ENCODE peak calls at places on chromosomes 13 and 19, in seven cellular contexts. D is body of pancreas, N is H1, Q is epithelial cell of esophagus, V is AG04450, B is cardiac muscle cell, E is thoracic aorta. F is an unnamed sample.

GRCh38 chr19:4609878-4610511 is 29.3 kb upstream of the TNFAIP8L1 start:
- DNase-seq in Q (no peak), V (no peak), N (peak; percentile 64), D (peak; percentile 59), B (no peak), E (no peak), F (no peak)

GRCh38 chr19:1245884-1246816 is 2.2 kb upstream of the MIDN start:
- DNase-seq in D (peak; percentile 90), B (no peak), Q (no peak), V (no peak), N (no peak), E (no peak), F (peak; percentile 44)

GRCh38 chr19:43983912-43984686 is at the start of gene ZNF155:
- DNase-seq in E (peak; percentile 76), B (peak; percentile 99), N (peak; percentile 78), V (peak; percentile 91), D (peak; percentile 94), Q (peak; percentile 96), F (peak; percentile 96)

GRCh38 chr13:21256351-21256761 is 79.9 kb downstream of the MRPL57 start:
- DNase-seq in Q (no peak), V (no peak), B (no peak), D (no peak), E (no peak), N (no peak), F (no peak)

GRCh38 chr19:36573020-36573947 is at the start of gene ZNF529:
- DNase-seq in B (peak; percentile 92), V (peak; percentile 59), N (peak; percentile 88), D (peak; percentile 86), Q (peak; percentile 92), E (peak; percentile 72), F (peak; percentile 95)

GRCh38 chr13:20475927-20476691 is 49.5 kb downstream of the CRYL1 start:
- DNase-seq in Q (no peak), D (peak; percentile 67), V (no peak), B (no peak), N (no peak), E (no peak), F (no peak)

GRCh38 chr13:19179916-19180315 is 1.7 kb downstream of the TUBA3C start:
- DNase-seq in Q (no peak), E (no peak), V (no peak), N (no peak), B (no peak), D (no peak), F (no peak)

GRCh38 chr19:33186835-33187540 is 7.1 kb upstream of the LRP3 start:
- DNase-seq in V (no peak), N (no peak), Q (no peak), B (no peak), D (no peak), E (no peak), F (no peak)

GRCh38 chr13:22061806-22062391 is 391.0 kb downstream of the FGF9 start:
- DNase-seq in B (no peak), E (no peak), N (no peak), D (no peak), Q (no peak), V (no peak), F (no peak)

GRCh38 chr13:21336609-21337008 is 122.5 kb downstream of the ZDHHC20 start:
- DNase-seq in B (no peak), V (no peak), D (no peak), E (no peak), Q (no peak), N (no peak), F (no peak)

GRCh38 chr13:20033486-20033885 is 75.0 kb downstream of the ZMYM2 start:
- DNase-seq in B (no peak), E (no peak), V (no peak), D (no peak), N (no peak), Q (peak; percentile 21), F (no peak)

DNA sequence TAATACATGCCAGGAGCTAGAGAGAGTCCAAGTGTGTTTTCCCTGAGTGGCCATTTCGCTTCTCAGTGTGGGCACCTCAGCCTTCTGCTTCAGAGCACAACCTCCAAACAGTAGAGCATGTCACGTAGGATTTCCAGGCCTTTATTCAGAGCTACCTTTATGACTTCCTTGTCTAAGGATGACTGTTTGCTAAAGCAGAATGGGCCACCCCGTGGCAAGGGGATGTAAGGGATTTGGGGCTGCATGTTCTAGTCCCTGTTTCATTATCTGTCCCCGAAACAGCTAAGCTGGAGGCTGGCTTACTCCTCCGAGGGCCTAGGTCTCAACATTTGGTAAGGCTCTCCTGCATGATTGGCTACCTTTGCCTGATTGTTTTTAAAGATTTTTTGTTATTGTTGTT is 6.0 kb downstream of the RNASEH2B start:
- DNase-seq in B (no peak), Q (no peak), V (no peak), E (no peak), D (no peak), N (no peak), F (no peak)
- TF ChIP-seq CTCF in B (no peak), Q (no peak), V (no peak), E (no peak), D (no peak), N (no peak), F (no peak)

GRCh38 chr13:48784906-48785555 is 131.3 kb downstream of the CYSLTR2 start:
- DNase-seq in V (no peak), E (no peak), B (no peak), N (no peak), Q (no peak), D (no peak), F (no peak)

GRCh38 chr13:48790199-48790598 is 136.5 kb downstream of the CYSLTR2 start:
- DNase-seq in B (no peak), E (no peak), Q (no peak), N (no peak), V (no peak), D (no peak), F (peak; percentile 31)

GRCh38 chr13:48790996-48791395 is 137.3 kb downstream of the CYSLTR2 start:
- DNase-seq in Q (no peak), E (no peak), B (no peak), N (no peak), V (no peak), D (no peak), F (no peak)
- H3K4me3 ChIP-seq in Q (no peak overlapping the region), E (no peak overlapping the region), B (no peak overlapping the region), N (no peak overlapping the region), V (no peak overlapping the region), D (no peak overlapping the region), F (no peak overlapping the region)

GRCh38 chr19:58570770-58571574 is 2.2 kb downstream of the MZF1 start:
- DNase-seq in N (no peak), V (no peak), E (no peak), D (peak; percentile 14), Q (no peak), B (no peak), F (no peak)

GRCh38 chr19:58571575-58571947 is 1.6 kb downstream of the MZF1 start:
- DNase-seq in D (no peak), E (no peak), N (no peak), B (no peak), V (no peak), Q (no peak), F (no peak)

GRCh38 chr19:58572026-58572817 is 913 bp downstream of the MZF1 start:
- DNase-seq in V (no peak), N (no peak), E (no peak), B (no peak), D (no peak), Q (no peak), F (no peak)

GRCh38 chr19:58573658-58574164 is 576 bp upstream of the MZF1 start:
- DNase-seq in V (no peak), B (no peak), Q (no peak), N (no peak), E (no peak), D (no peak), F (no peak)

DNA sequence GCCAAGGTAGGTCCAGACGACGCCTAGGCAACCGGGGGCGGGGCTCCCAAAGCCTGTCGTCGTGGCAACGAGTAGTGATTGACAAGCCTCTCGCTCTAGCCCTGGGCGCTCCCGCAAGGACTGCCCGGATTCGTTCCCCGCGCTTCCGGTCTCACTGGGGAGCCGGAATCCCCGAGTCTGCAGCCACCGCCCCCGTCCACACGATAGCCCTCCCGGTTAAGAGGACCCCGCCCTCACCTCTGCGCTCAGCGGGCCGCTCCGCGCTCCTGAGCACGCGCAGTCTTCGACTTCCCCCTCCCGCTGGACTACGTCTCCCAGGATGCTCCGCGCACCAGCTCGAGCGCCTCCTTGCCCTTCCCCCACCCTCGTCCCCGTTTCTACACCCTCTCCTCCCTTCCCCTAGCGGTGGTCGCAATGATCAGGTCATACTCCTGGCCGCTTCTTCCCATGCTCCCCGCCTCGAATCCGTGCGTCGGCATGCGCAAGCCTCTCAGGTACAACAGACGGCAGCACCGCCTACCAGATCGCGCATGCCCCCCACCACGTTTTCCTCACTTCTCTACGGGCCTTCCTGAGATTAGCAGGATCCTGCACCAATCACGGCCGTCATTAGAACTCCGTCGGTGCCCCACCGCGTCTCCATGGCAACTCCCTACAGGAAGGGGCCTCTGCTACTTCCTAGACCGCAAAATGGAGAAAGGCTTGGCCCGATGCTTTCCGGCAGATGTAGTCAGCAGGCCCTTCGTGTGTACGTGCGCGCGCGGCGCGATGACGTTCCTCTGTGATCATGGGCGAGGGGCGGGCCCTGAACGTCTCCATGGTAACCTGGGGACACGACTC is at the start of gene MZF1:
- DNase-seq in Q (peak; percentile 100), V (peak; percentile 100), B (peak; percentile 100), E (peak; percentile 100), D (peak; percentile 100), N (peak; percentile 100), F (peak; percentile 100)
- TF ChIP-seq CTCF in Q (peak; percentile 18), V (peak; percentile 25), B (no peak), E (peak; percentile 38), D (no peak), N (peak; percentile 16), F (no peak)

GRCh38 chr19:46299695-46300094 is 2.9 kb downstream of the HIF3A start:
- DNase-seq in V (no peak), D (no peak), N (no peak), E (no peak), Q (no peak), B (peak; percentile 38), F (no peak)

GRCh38 chr19:46298477-46299003 is 1.7 kb downstream of the HIF3A start:
- DNase-seq in Q (no peak), N (no peak), E (no peak), D (no peak), V (no peak), B (no peak), F (no peak)

GRCh38 chr19:46296722-46297431 is at the start of gene HIF3A:
- DNase-seq in N (peak; percentile 97), D (peak; percentile 66), Q (no peak), V (no peak), E (no peak), B (peak; percentile 85), F (peak; percentile 59)

GRCh38 chr19:46299004-46299509 is 2.2 kb downstream of the HIF3A start:
- DNase-seq in E (peak; percentile 74), N (no peak), V (peak; percentile 48), D (peak; percentile 98), B (peak; percentile 97), Q (peak; percentile 83), F (peak; percentile 94)

DNA sequence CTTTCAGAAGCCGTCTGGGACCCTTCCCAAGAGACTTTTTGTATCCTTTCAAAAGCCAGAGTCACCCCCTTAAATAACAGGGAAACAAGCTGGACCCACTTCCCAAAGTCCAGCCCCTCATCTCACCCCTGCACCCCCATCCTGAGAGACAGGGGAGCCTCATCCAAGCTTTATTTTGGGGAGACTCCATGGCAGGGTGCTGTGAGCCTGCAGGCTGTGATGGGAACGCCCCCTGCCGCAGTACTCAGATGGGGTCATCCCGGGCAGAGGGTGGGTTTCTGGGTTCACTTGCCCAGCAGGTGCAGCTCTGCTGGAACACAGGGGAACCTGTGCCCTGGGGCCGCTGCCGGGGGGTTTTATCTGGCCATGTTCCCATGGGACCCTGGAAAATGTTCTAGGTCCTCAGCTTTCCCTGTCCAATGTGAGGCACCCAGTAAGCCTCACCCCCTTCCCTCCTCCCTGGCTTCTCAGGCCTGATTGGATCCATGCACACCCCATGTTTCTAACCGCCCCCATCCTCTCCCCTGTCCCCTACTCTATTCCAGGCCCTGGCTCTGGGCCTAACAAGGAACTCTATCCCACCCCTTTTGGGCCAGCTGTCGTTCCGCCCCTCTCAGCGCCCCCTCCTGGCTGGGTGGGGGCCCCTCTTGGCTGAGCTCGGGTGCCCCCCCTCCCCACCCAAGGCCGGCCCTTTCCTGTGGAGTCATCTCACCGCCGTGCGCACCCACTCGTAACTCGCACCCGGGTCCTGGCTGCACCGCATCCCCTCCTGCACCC is 1.0 kb downstream of the HIF3A start:
- DNase-seq in N (peak; percentile 55), Q (no peak), E (peak; percentile 47), D (peak; percentile 42), B (peak; percentile 92), V (no peak), F (peak; percentile 88)
- H3K4me3 ChIP-seq in N (peak overlapping the region; percentile 72), Q (no peak overlapping the region), E (peak overlapping the region; percentile 72), D (no peak overlapping the region), B (peak overlapping the region; percentile 67), V (no peak overlapping the region), F (peak overlapping the region; percentile 47)